ENCODE peak calls at places on chromosomes 2 and 18, in seven cellular contexts. One of them, this sample, is unnamed.
A peak's percentile ranks its signal among the peaks of the same experiment; 100 is the strongest.

GRCh38 chr2:60560734-60561649 is 7.5 kb upstream of the BCL11A start:
- DNase-seq in NCI-H460: no peak
- DNase-seq in epithelial cell of esophagus: peak; percentile 66
- DNase-seq in ureter: no peak
- DNase-seq in activated CD4-positive, alpha-beta T cell treated with anti-CD3 and anti-CD28 coated beads, Interleukin-2, amount 50 U/mL, for 1 hour: no peak
- DNase-seq in iPS-NIHi11: peak; percentile 29
- DNase-seq in osteocyte: no peak
- DNase-seq in this sample: no peak

GRCh38 chr2:46825958-46826897 is 89.4 kb downstream of the MCFD2 start:
- DNase-seq in NCI-H460: no peak
- DNase-seq in epithelial cell of esophagus: no peak
- DNase-seq in osteocyte: no peak
- DNase-seq in ureter: peak; percentile 37
- DNase-seq in activated CD4-positive, alpha-beta T cell treated with anti-CD3 and anti-CD28 coated beads, Interleukin-2, amount 50 U/mL, for 1 hour: no peak
- DNase-seq in iPS-NIHi11: no peak
- DNase-seq in this sample: no peak

GRCh38 chr2:86631846-86632485 is 8.3 kb upstream of the RNF103 start:
- DNase-seq in iPS-NIHi11: no peak
- DNase-seq in epithelial cell of esophagus: peak; percentile 58
- DNase-seq in activated CD4-positive, alpha-beta T cell treated with anti-CD3 and anti-CD28 coated beads, Interleukin-2, amount 50 U/mL, for 1 hour: no peak
- DNase-seq in ureter: no peak
- DNase-seq in NCI-H460: no peak
- DNase-seq in osteocyte: no peak
- DNase-seq in this sample: no peak

GRCh38 chr2:17539993-17540812 is at the start of gene VSNL1:
- DNase-seq in activated CD4-positive, alpha-beta T cell treated with anti-CD3 and anti-CD28 coated beads, Interleukin-2, amount 50 U/mL, for 1 hour: no peak
- DNase-seq in NCI-H460: no peak
- DNase-seq in osteocyte: peak; percentile 89
- DNase-seq in epithelial cell of esophagus: peak; percentile 95
- DNase-seq in ureter: peak; percentile 78
- DNase-seq in iPS-NIHi11: peak; percentile 80
- DNase-seq in this sample: peak; percentile 81

GRCh38 chr18:13811993-13812392 is 12.0 kb upstream of the MC5R start:
- DNase-seq in activated CD4-positive, alpha-beta T cell treated with anti-CD3 and anti-CD28 coated beads, Interleukin-2, amount 50 U/mL, for 1 hour: no peak
- DNase-seq in iPS-NIHi11: peak; percentile 41
- DNase-seq in epithelial cell of esophagus: peak; percentile 10
- DNase-seq in NCI-H460: no peak
- DNase-seq in osteocyte: no peak
- DNase-seq in ureter: no peak
- DNase-seq in this sample: no peak

GRCh38 chr2:219656523-219656922 is 29.1 kb downstream of the SLC4A3 start:
- DNase-seq in activated CD4-positive, alpha-beta T cell treated with anti-CD3 and anti-CD28 coated beads, Interleukin-2, amount 50 U/mL, for 1 hour: no peak
- DNase-seq in epithelial cell of esophagus: peak; percentile 91
- DNase-seq in osteocyte: no peak
- DNase-seq in ureter: no peak
- DNase-seq in iPS-NIHi11: no peak
- DNase-seq in NCI-H460: no peak
- DNase-seq in this sample: no peak

GRCh38 chr2:174692256-174692830 is 71.9 kb downstream of the CHRNA1 start:
- DNase-seq in activated CD4-positive, alpha-beta T cell treated with anti-CD3 and anti-CD28 coated beads, Interleukin-2, amount 50 U/mL, for 1 hour: no peak
- DNase-seq in ureter: no peak
- DNase-seq in epithelial cell of esophagus: no peak
- DNase-seq in iPS-NIHi11: no peak
- DNase-seq in NCI-H460: no peak
- DNase-seq in osteocyte: no peak
- DNase-seq in this sample: no peak

GRCh38 chr2:26292646-26293045 is 47.9 kb downstream of the HADHB start:
- DNase-seq in epithelial cell of esophagus: peak; percentile 95
- DNase-seq in NCI-H460: no peak
- DNase-seq in iPS-NIHi11: peak; percentile 14
- DNase-seq in ureter: no peak
- DNase-seq in osteocyte: no peak
- DNase-seq in activated CD4-positive, alpha-beta T cell treated with anti-CD3 and anti-CD28 coated beads, Interleukin-2, amount 50 U/mL, for 1 hour: no peak
- DNase-seq in this sample: no peak

GRCh38 chr18:12271376-12272235 is 17.4 kb downstream of the CIDEA start:
- DNase-seq in activated CD4-positive, alpha-beta T cell treated with anti-CD3 and anti-CD28 coated beads, Interleukin-2, amount 50 U/mL, for 1 hour: peak; percentile 50
- DNase-seq in NCI-H460: peak; percentile 75
- DNase-seq in epithelial cell of esophagus: peak; percentile 80
- DNase-seq in osteocyte: peak; percentile 92
- DNase-seq in ureter: peak; percentile 81
- DNase-seq in iPS-NIHi11: peak; percentile 85
- DNase-seq in this sample: peak; percentile 28

GRCh38 chr2:28187186-28187585 is 205.5 kb upstream of the FOSL2 start:
- DNase-seq in ureter: no peak
- DNase-seq in epithelial cell of esophagus: no peak
- DNase-seq in osteocyte: no peak
- DNase-seq in NCI-H460: no peak
- DNase-seq in iPS-NIHi11: no peak
- DNase-seq in activated CD4-positive, alpha-beta T cell treated with anti-CD3 and anti-CD28 coated beads, Interleukin-2, amount 50 U/mL, for 1 hour: no peak
- DNase-seq in this sample: no peak

GRCh38 chr2:207632575-207633492 is 7.6 kb upstream of the METTL21A start:
- DNase-seq in ureter: peak; percentile 66
- DNase-seq in activated CD4-positive, alpha-beta T cell treated with anti-CD3 and anti-CD28 coated beads, Interleukin-2, amount 50 U/mL, for 1 hour: no peak
- DNase-seq in osteocyte: no peak
- DNase-seq in NCI-H460: peak; percentile 93
- DNase-seq in iPS-NIHi11: peak; percentile 33
- DNase-seq in epithelial cell of esophagus: peak; percentile 96
- DNase-seq in this sample: no peak

GRCh38 chr2:108403494-108403893 is 25.7 kb downstream of the SULT1C4 start:
- DNase-seq in NCI-H460: no peak
- DNase-seq in activated CD4-positive, alpha-beta T cell treated with anti-CD3 and anti-CD28 coated beads, Interleukin-2, amount 50 U/mL, for 1 hour: no peak
- DNase-seq in epithelial cell of esophagus: no peak
- DNase-seq in osteocyte: no peak
- DNase-seq in iPS-NIHi11: no peak
- DNase-seq in ureter: no peak
- DNase-seq in this sample: no peak

GRCh38 chr18:73214970-73215369 is 347.2 kb upstream of the NETO1 start:
- DNase-seq in activated CD4-positive, alpha-beta T cell treated with anti-CD3 and anti-CD28 coated beads, Interleukin-2, amount 50 U/mL, for 1 hour: no peak
- DNase-seq in ureter: no peak
- DNase-seq in iPS-NIHi11: no peak
- DNase-seq in NCI-H460: no peak
- DNase-seq in epithelial cell of esophagus: no peak
- DNase-seq in osteocyte: no peak
- DNase-seq in this sample: no peak

GRCh38 chr2:108169982-108170625 is 69.7 kb upstream of the SULT1C3 start:
- DNase-seq in NCI-H460: peak; percentile 9
- DNase-seq in osteocyte: no peak
- DNase-seq in ureter: no peak
- DNase-seq in epithelial cell of esophagus: peak; percentile 43
- DNase-seq in iPS-NIHi11: peak; percentile 26
- DNase-seq in activated CD4-positive, alpha-beta T cell treated with anti-CD3 and anti-CD28 coated beads, Interleukin-2, amount 50 U/mL, for 1 hour: no peak
- DNase-seq in this sample: no peak

GRCh38 chr2:23293756-23294155 is 91.2 kb upstream of the KLHL29 start:
- DNase-seq in osteocyte: no peak
- DNase-seq in activated CD4-positive, alpha-beta T cell treated with anti-CD3 and anti-CD28 coated beads, Interleukin-2, amount 50 U/mL, for 1 hour: no peak
- DNase-seq in ureter: no peak
- DNase-seq in NCI-H460: no peak
- DNase-seq in iPS-NIHi11: no peak
- DNase-seq in epithelial cell of esophagus: no peak
- DNase-seq in this sample: no peak